ENCODE peak calls at places on chromosomes 1 and 21, in five cellular contexts. I is stimulated activated CD8-positive, alpha-beta memory T cell treated with anti-CD3 and anti-CD28 coated beads, Interleukin-7, amount 100 ng/mL, for 1 hour; W is MM.1S; X is C1 segment of cervical spinal cord; C is GM20000. K is an unnamed sample.

GRCh38 chr1:240820816-240821215 is 208.9 kb upstream of the GREM2 start:
- DNase-seq in W (no peak), I (no peak), C (no peak), X (no peak), K (no peak)

GRCh38 chr21:33360871-33361602 is 36.3 kb downstream of the IFNAR1 start:
- DNase-seq in C (peak; percentile 74), X (peak; percentile 41), W (peak; percentile 87), I (peak; percentile 85), K (peak; percentile 85)

GRCh38 chr1:246317723-246318359 is 189.2 kb downstream of the SMYD3 start:
- DNase-seq in I (no peak), W (no peak), X (no peak), C (no peak), K (no peak)

GRCh38 chr21:43873673-43874072 is 8.7 kb downstream of the AGPAT3 start:
- DNase-seq in C (no peak), X (no peak), I (no peak), W (no peak), K (no peak)

GRCh38 chr1:11196945-11197344 is 7.8 kb downstream of the ANGPTL7 start:
- DNase-seq in X (no peak), I (no peak), W (no peak), C (no peak), K (no peak)

GRCh38 chr21:23853796-23854379 is 1753.4 kb downstream of the MRPL39 start:
- DNase-seq in X (no peak), I (no peak), C (peak; percentile 8), W (peak; percentile 59), K (peak; percentile 2)

GRCh38 chr1:107637101-107637500 is 327.9 kb downstream of the VAV3 start:
- DNase-seq in X (no peak), C (no peak), I (no peak), W (no peak), K (no peak)

GRCh38 chr1:94983343-94983742 is 56.4 kb upstream of the CNN3 start:
- DNase-seq in I (no peak), X (no peak), W (no peak), C (no peak), K (no peak)

GRCh38 chr1:221850788-221851187 is 108.9 kb upstream of the DUSP10 start:
- DNase-seq in C (no peak), W (no peak), I (no peak), X (no peak), K (no peak)